ENCODE peak calls at places on chromosome 4, in seven cellular contexts. S is CD8-positive, alpha-beta T cell; K is CD4-positive, alpha-beta memory T cell; H is MM.1S; Y is thyroid gland; Q is astrocyte; L is dorsolateral prefrontal cortex. O is an unnamed sample.

GRCh38 chr4:164926301-164926700 is 49.3 kb downstream of the APELA start:
- DNase-seq in Q (no peak), K (no peak), L (no peak), H (no peak), S (no peak), Y (no peak), O (no peak)

GRCh38 chr4:17494258-17494657 is 17.6 kb downstream of the QDPR start:
- DNase-seq in Y (no peak), Q (peak; percentile 74), K (no peak), S (no peak), L (no peak), H (no peak), O (no peak)

GRCh38 chr4:18842431-18842830 is 820.9 kb upstream of the LCORL start:
- DNase-seq in Q (no peak), S (no peak), Y (no peak), H (no peak), L (no peak), K (no peak), O (no peak)

GRCh38 chr4:115275615-115276014 is 162.2 kb upstream of the NDST4 start:
- DNase-seq in Q (no peak), L (no peak), Y (no peak), S (no peak), K (no peak), H (no peak), O (no peak)

GRCh38 chr4:173235050-173235449 is 66.4 kb downstream of the GALNT7 start:
- DNase-seq in S (no peak), L (no peak), Q (no peak), H (no peak), K (no peak), Y (no peak), O (no peak)

GRCh38 chr4:173501592-173502150 is 28.4 kb downstream of the HAND2 start:
- DNase-seq in H (no peak), L (no peak), S (no peak), K (no peak), Y (no peak), Q (no peak), O (no peak)

GRCh38 chr4:499563-499962 is 553 bp downstream of the PIGG start:
- DNase-seq in L (no peak), Q (no peak), K (no peak), S (no peak), Y (peak; percentile 13), H (no peak), O (no peak)

GRCh38 chr4:108846568-108846967 is 83.7 kb upstream of the ETNPPL start:
- DNase-seq in Y (no peak), L (no peak), S (no peak), K (no peak), Q (no peak), H (no peak), O (no peak)

GRCh38 chr4:80017125-80017854 is 55.7 kb downstream of the ANTXR2 start:
- DNase-seq in Y (no peak), Q (peak; percentile 95), S (no peak), L (no peak), H (peak; percentile 80), K (no peak), O (no peak)

GRCh38 chr4:15234585-15235126 is 193.2 kb upstream of the C1QTNF7 start:
- DNase-seq in L (no peak), K (no peak), Y (no peak), S (no peak), Q (peak; percentile 96), H (no peak), O (no peak)

GRCh38 chr4:84660606-84661005 is 77.7 kb downstream of the CDS1 start:
- DNase-seq in Q (no peak), Y (no peak), S (no peak), K (no peak), H (no peak), L (no peak), O (no peak)

GRCh38 chr4:113950207-113950606 is 29.2 kb downstream of the ARSJ start:
- DNase-seq in Q (no peak), H (no peak), S (no peak), L (no peak), Y (no peak), K (no peak), O (no peak)

GRCh38 chr4:34035225-34035624 is 2209.1 kb downstream of the ARAP2 start:
- DNase-seq in K (no peak), Y (no peak), S (no peak), H (no peak), Q (no peak), L (no peak), O (no peak)

GRCh38 chr4:19438228-19438627 is 813.5 kb upstream of the SLIT2 start:
- DNase-seq in H (no peak), Y (no peak), L (no peak), K (no peak), Q (peak; percentile 6), S (no peak), O (no peak)

GRCh38 chr4:24328300-24328699 is 256.1 kb downstream of the DHX15 start:
- DNase-seq in L (no peak), Y (no peak), K (no peak), H (no peak), S (no peak), Q (no peak), O (no peak)

DNA sequence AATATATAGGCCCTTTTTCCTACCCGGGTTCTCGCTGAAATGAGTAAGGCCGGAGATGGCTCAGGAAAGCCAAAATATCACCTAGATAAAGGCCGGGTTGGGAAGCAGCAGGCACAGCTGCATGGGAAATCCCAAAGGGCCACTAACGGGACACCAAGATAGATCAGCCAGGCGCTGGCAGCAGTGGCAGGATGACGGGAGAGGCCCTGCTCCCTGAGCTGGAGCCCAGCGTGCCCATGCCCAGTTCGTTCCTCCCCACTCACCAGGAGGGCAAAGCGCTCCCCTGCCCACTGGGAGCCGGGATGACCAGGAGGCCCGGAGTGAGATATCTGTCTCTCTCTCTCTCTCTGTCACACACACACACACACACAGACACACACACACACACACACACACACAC is 109.8 kb downstream of the DCTD start:
- DNase-seq in S (no peak), K (no peak), Q (no peak), H (no peak), L (no peak), Y (no peak), O (no peak)
- H3K4me3 ChIP-seq in S (no peak overlapping the region), K (no peak overlapping the region), Q (no peak overlapping the region), H (peak overlapping the region; percentile 75), L (peak overlapping the region; percentile 47), Y (no peak overlapping the region), O (no peak overlapping the region)

GRCh38 chr4:39889226-39889625 is 88.5 kb downstream of the PDS5A start:
- DNase-seq in K (no peak), L (no peak), Q (no peak), H (no peak), S (no peak), Y (no peak), O (no peak)
- H3K4me3 ChIP-seq in K (no peak overlapping the region), L (no peak overlapping the region), Q (no peak overlapping the region), H (no peak overlapping the region), S (no peak overlapping the region), Y (no peak overlapping the region), O (no peak overlapping the region)

DNA sequence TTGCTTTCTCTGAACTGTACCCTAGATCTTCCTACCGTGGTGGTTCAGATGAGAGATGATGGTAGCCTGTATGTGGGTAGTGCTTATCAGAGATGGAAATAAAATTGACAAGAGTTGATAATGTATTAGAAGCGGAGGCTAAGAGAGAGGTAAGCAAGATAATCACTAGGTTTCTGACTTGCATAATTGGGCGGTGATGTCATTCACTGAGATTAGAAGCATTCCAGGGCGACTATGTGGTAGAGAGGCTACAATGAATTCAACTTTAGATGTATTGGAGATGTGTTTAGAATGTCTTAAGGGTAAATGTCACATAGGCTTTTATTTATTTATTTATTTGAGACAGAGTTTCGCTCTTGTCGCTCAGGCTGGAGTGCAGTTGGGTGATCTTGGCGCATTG is 409 bp upstream of the TENM3 start:
- DNase-seq in K (no peak), H (no peak), S (no peak), L (no peak), Q (peak; percentile 93), Y (no peak), O (no peak)
- H3K4me3 ChIP-seq in K (no peak overlapping the region), H (no peak overlapping the region), S (no peak overlapping the region), L (no peak overlapping the region), Q (no peak overlapping the region), Y (no peak overlapping the region), O (no peak overlapping the region)

DNA sequence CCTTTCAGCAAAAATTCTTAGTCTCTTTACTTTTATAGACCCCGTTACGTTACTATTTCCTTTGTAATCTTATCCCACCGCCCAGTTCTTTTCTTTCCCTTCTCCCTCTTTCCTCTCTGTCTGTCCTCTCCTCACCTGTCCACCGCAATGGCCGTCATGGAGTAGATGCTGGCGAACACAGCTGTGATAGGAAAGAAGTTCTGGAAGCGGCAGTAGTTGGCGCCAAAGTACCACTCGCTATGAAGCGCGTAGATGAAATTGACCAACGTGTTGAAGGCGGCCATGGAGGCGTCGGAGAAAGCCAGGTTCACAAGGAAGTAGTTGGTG is 829 bp downstream of the TACR3 start:
- DNase-seq in Y (no peak), S (no peak), K (no peak), Q (no peak), H (no peak), L (no peak), O (no peak)
- H3K4me3 ChIP-seq in Y (no peak overlapping the region), S (no peak overlapping the region), K (no peak overlapping the region), Q (peak overlapping the region; percentile 37), H (no peak overlapping the region), L (peak overlapping the region; percentile 49), O (no peak overlapping the region)

DNA sequence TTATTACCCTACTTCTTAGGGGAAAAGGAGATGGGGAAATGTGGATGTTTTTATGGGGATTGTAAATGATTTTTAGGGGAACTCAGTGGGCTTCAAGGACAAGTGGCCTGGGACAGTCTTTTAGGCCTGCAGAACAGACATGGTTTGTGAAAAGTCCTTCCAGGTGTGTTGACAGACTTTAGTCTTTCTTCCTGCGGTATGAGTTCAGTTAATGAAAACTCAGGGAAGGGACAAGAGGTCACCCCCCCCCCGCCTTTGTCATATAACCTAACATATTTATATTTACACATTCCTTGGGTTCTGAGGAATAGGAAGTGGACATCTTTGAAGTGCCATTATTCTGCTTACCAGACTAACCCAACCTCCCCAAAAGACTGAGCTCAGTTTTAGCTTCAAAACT is 31.8 kb downstream of the METAP1 start:
- DNase-seq in Y (no peak), Q (no peak), S (no peak), H (no peak), L (no peak), K (no peak), O (no peak)
- H3K4me3 ChIP-seq in Y (no peak overlapping the region), Q (no peak overlapping the region), S (no peak overlapping the region), H (no peak overlapping the region), L (no peak overlapping the region), K (no peak overlapping the region), O (no peak overlapping the region)

O was measured in CD8-positive, alpha-beta memory T cell.